ENCODE peak calls at places on chromosome 17, in ten cellular contexts. A is ovary, G is A549, L is transverse colon, P is adrenal gland, M is heart left ventricle, E is upper lobe of left lung, I is sigmoid colon, K is body of pancreas, J is IMR-90. R is an unnamed sample.

GRCh38 chr17:57557363-57557762 is 187.7 kb downstream of the CCDC182 start:
- DNase-seq in J (no peak), E (no peak), K (no peak), G (no peak), L (no peak), I (no peak), A (no peak), M (no peak), P (no peak), R (no peak)

GRCh38 chr17:21108651-21109050 is 18.1 kb upstream of the DHRS7B start:
- DNase-seq in A (no peak), L (no peak), I (no peak), M (no peak), P (no peak), G (no peak), K (no peak), J (no peak), E (no peak), R (no peak)

GRCh38 chr17:63629627-63630026 is 7.4 kb downstream of the MAP3K3 start:
- DNase-seq in M (no peak), J (no peak), E (no peak), P (no peak), A (no peak), L (no peak), G (no peak), I (no peak), K (no peak), R (no peak)

GRCh38 chr17:77215281-77215680 is 74.5 kb downstream of the SEC14L1 start:
- DNase-seq in G (no peak), E (no peak), P (no peak), A (no peak), J (no peak), L (no peak), I (peak), M (no peak), K (no peak), R (no peak)

GRCh38 chr17:73802314-73802713 is 158.1 kb upstream of the SDK2 start:
- DNase-seq in K (no peak), A (no peak), L (no peak), P (peak), E (no peak), G (no peak), I (no peak), M (no peak), J (no peak), R (no peak)

GRCh38 chr17:71273451-71273850 is 847.4 kb upstream of the SOX9 start:
- DNase-seq in E (no peak), I (no peak), A (no peak), P (no peak), M (no peak), G (no peak), J (no peak), K (no peak), L (no peak), R (no peak)

GRCh38 chr17:7951143-7951792 is 19.3 kb downstream of the CNTROB start:
- DNase-seq in I (no peak), A (no peak), M (no peak), P (no peak), G (no peak), K (no peak), J (no peak), E (no peak), L (no peak), R (no peak)

GRCh38 chr17:71084219-71084618 is 914.9 kb downstream of the KCNJ2 start:
- DNase-seq in P (peak), E (peak), I (no peak), J (peak), L (peak), K (peak), A (no peak), M (no peak), G (peak), R (no peak)

GRCh38 chr17:43125967-43126910 is 1.1 kb upstream of the BRCA1 start:
- DNase-seq in P (peak), A (peak), K (no peak), G (no peak), J (no peak), L (peak), M (no peak), I (peak), E (no peak), R (no peak)

GRCh38 chr17:22128723-22129122 is 436.4 kb downstream of the KCNJ18 start:
- DNase-seq in K (no peak), G (no peak), L (no peak), M (no peak), A (no peak), E (no peak), P (no peak), I (no peak), J (no peak), R (no peak)

GRCh38 chr17:66459811-66460270 is 157.4 kb downstream of the PRKCA start:
- DNase-seq in J (peak), M (peak), P (peak), I (peak), A (peak), G (peak), E (peak), K (no peak), L (peak), R (peak)

GRCh38 chr17:36682804-36683203 is 81.4 kb downstream of the MRM1 start:
- DNase-seq in E (no peak), A (no peak), K (no peak), P (no peak), G (no peak), L (no peak), J (no peak), M (no peak), I (no peak), R (no peak)

GRCh38 chr17:7479139-7479388 is 367 bp downstream of the ZBTB4 start:
- DNase-seq in J (no peak), M (no peak), I (no peak), E (no peak), A (no peak), K (no peak), L (no peak), G (no peak), P (no peak), R (no peak)

GRCh38 chr17:48503747-48504146 is 27.1 kb downstream of the HOXB1 start:
- DNase-seq in K (no peak), M (no peak), E (no peak), L (no peak), A (no peak), P (no peak), J (peak), G (no peak), I (no peak), R (no peak)

GRCh38 chr17:29734640-29735039 is 111.9 kb upstream of the CORO6 start:
- DNase-seq in M (no peak), G (no peak), J (peak), A (no peak), I (no peak), P (no peak), E (no peak), L (no peak), K (no peak), R (no peak)

GRCh38 chr17:68048996-68049395 is 13.5 kb downstream of the KPNA2 start:
- DNase-seq in G (peak), I (no peak), P (peak), M (no peak), E (no peak), K (no peak), A (no peak), J (no peak), L (no peak), R (no peak)

GRCh38 chr17:78985395-78985794 is 5.7 kb upstream of the LGALS3BP start:
- DNase-seq in G (no peak), A (no peak), P (no peak), J (no peak), L (no peak), E (no peak), K (no peak), M (no peak), I (no peak), R (no peak)

GRCh38 chr17:78990349-78991016 is 10.8 kb upstream of the LGALS3BP start:
- DNase-seq in P (no peak), E (no peak), J (no peak), A (peak), K (no peak), L (peak), I (peak), G (no peak), M (peak), R (no peak)

GRCh38 chr17:78988152-78988551 is 8.4 kb upstream of the LGALS3BP start:
- DNase-seq in L (no peak), A (no peak), K (no peak), J (no peak), M (peak), E (no peak), P (no peak), I (no peak), G (no peak), R (no peak)

GRCh38 chr17:78981010-78981888 is 1.5 kb upstream of the LGALS3BP start:
- DNase-seq in I (no peak), E (no peak), G (no peak), L (no peak), A (no peak), P (no peak), J (no peak), K (no peak), M (no peak), R (no peak)

GRCh38 chr17:78986048-78986648 is 6.4 kb upstream of the LGALS3BP start:
- DNase-seq in J (peak), A (no peak), G (peak), I (no peak), L (peak), E (peak), K (peak), M (peak), P (peak), R (no peak)
- TF ChIP-seq POLR2A in J (no peak), A (no peak), G (no peak), I (no peak), L (peak), E (no peak), K (no peak), M (no peak), P (peak), R (no peak)

GRCh38 chr17:83082899-83083367 is 3.5 kb downstream of the METRNL start:
- DNase-seq in P (no peak), G (no peak), K (no peak), M (no peak), I (no peak), J (no peak), A (no peak), L (no peak), E (no peak), R (no peak)
- H3K27ac ChIP-seq in P (peak), G (peak), K (peak), M (peak), I (peak), J (peak), A (no peak), L (peak), E (peak), R (peak)

GRCh38 chr17:8965394-8966168 is at the start of gene PIK3R5:
- DNase-seq in K (peak), I (no peak), M (peak), P (no peak), J (no peak), E (peak), A (peak), G (no peak), L (peak), R (peak)
- H3K4me3 ChIP-seq in K (no peak), I (peak), M (peak), P (no peak), J (no peak), E (peak), A (peak), G (no peak), L (peak), R (peak)

GRCh38 chr17:44209786-44210341 is 9.6 kb downstream of the UBTF start:
- DNase-seq in K (no peak), G (no peak), J (peak), M (no peak), A (no peak), P (no peak), I (no peak), E (no peak), L (no peak), R (no peak)

GRCh38 chr17:44212507-44213402 is 6.7 kb downstream of the UBTF start:
- DNase-seq in L (no peak), J (no peak), M (no peak), P (no peak), G (no peak), E (no peak), I (no peak), K (no peak), A (no peak), R (no peak)

GRCh38 chr17:44211281-44212265 is 7.9 kb downstream of the UBTF start:
- DNase-seq in J (no peak), I (no peak), P (no peak), E (no peak), M (no peak), L (no peak), G (no peak), K (no peak), A (no peak), R (no peak)

GRCh38 chr17:44213403-44214229 is 5.9 kb downstream of the UBTF start:
- DNase-seq in L (no peak), M (no peak), A (no peak), G (no peak), P (no peak), I (no peak), K (no peak), E (no peak), J (no peak), R (no peak)

GRCh38 chr17:44210342-44211192 is 8.9 kb downstream of the UBTF start:
- DNase-seq in K (peak), P (peak), G (peak), L (peak), A (peak), M (peak), I (peak), E (peak), J (peak), R (peak)
- TF ChIP-seq POLR2A in K (peak), P (peak), G (no peak), L (no peak), A (peak), M (peak), I (no peak), E (no peak), J (peak), R (peak)

DNA sequence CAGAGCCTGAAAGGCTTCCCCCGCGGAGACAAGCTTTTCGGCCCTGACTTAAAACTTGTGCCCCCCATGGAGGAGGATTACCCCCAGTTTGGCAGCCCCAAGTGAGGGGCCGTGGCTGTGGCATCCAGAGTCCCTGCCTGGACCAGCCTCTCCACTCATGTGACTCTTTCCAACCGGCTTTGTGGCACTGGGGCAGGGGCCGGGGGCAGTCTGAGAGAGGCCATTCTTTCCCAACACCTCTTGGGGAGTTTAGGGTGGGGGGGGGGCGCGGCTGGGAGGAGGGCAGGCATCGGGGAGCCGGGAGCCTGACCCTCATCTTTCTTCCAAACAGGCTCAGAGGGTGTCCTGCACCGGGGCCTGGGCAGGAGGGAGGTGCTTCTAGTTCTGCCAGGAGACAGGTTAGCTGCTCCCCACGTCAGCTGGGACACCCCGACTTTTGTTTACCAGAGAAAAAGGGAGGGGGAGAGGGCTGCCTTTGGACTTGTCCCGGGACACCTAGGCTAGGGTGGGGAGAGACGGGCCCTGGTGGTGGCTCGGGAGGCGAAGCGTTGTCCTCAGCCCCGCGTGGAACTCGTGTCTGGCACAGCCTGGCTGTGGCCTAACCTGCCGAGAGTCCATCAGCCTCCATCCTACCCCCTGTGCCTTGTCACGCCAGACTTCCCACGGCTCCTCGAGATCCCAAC is 7.3 kb upstream of the SERPINF1 start:
- DNase-seq in L (no peak), K (no peak), I (no peak), M (no peak), P (no peak), J (no peak), G (no peak), A (no peak), E (no peak), R (no peak)
- H3K27ac ChIP-seq in L (no peak), K (no peak), I (no peak), M (no peak), P (no peak), J (no peak), G (peak), A (no peak), E (no peak), R (no peak)

DNA sequence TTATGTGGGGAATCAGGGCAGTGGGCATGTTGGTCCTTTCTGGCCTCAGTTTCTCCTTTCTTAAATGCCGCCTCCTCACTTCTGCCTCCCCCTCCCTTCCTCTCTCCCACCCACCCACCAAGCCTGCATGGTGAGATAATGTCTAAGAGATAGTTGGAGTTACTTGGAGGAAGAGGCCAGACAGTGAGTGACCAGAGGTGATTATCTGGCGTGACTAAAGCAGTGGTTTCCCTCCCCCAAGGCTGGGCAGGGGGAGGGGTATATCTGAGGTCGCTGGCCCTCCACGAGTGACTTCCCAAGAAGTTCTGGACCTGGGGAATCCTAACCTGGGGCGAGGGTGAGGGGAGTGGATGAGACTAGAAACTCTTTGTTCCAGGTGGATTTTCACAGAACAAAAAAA is 31.6 kb upstream of the TAC4 start:
- DNase-seq in P (no peak), I (no peak), K (no peak), G (no peak), L (no peak), M (no peak), A (no peak), E (no peak), J (no peak), R (no peak)
- H3K4me3 ChIP-seq in P (no peak), I (no peak), K (no peak), G (no peak), L (no peak), M (no peak), A (no peak), E (no peak), J (no peak), R (no peak)

GRCh38 chr17:40093005-40093579 is 7.3 kb downstream of the NR1D1 start:
- DNase-seq in G (no peak), P (no peak), E (no peak), L (no peak), M (no peak), J (no peak), I (no peak), K (no peak), A (peak), R (no peak)
- TF ChIP-seq POLR2A in G (no peak), P (no peak), E (no peak), L (no peak), M (no peak), J (no peak), I (no peak), K (no peak), A (no peak), R (no peak)

GRCh38 chr17:17520599-17521232 is 24.5 kb upstream of the RASD1 start:
- DNase-seq in P (no peak), I (no peak), E (no peak), A (no peak), J (no peak), G (no peak), L (no peak), M (no peak), K (no peak), R (no peak)
- H3K27ac ChIP-seq in P (no peak), I (no peak), E (no peak), A (no peak), J (no peak), G (no peak), L (no peak), M (no peak), K (no peak), R (no peak)

GRCh38 chr17:74862108-74862901 is 2.6 kb upstream of the GRIN2C start:
- DNase-seq in P (peak), L (peak), G (peak), A (peak), E (peak), I (peak), K (peak), M (peak), J (peak), R (peak)

GRCh38 chr17:74862919-74863318 is 3.2 kb upstream of the GRIN2C start:
- DNase-seq in J (no peak), P (no peak), I (no peak), G (no peak), M (no peak), L (no peak), A (no peak), E (no peak), K (no peak), R (no peak)

GRCh38 chr17:74860229-74860998 is 729 bp upstream of the GRIN2C start:
- DNase-seq in L (no peak), J (no peak), K (no peak), E (no peak), P (no peak), G (no peak), A (no peak), I (no peak), M (no peak), R (no peak)

GRCh38 chr17:74860999-74861553 is 1.4 kb upstream of the GRIN2C start:
- DNase-seq in M (no peak), E (no peak), K (no peak), I (no peak), A (no peak), P (no peak), G (no peak), J (no peak), L (no peak), R (no peak)

DNA sequence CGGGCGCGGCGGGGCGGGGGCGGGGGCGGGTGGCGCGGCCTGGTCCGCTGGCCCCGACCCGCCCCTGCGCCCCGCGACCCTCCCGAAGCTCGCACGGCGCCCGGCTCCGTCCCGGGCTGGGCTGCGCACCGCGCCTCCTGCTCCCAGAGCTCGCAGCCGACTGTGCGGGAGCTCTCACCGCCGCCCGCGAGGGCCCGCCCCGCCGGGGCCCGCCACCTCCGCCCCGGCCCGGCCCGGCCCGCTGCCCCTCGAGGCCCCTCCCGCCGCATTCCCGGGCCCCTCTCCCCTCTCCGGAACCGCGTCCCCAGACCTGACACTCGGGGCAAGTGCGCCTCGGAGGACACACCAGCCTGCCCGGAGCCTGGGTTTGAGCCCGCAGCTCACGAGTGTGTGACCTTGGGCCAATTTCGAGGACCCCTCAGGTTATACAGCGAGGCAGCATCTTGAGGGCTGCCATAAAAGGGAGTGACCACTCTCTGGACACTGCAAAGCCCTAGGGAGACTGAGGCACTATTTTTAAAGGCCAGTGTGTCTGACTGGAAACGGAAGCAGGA is 1.9 kb upstream of the GRIN2C start:
- DNase-seq in M (no peak), K (no peak), L (no peak), E (no peak), I (no peak), P (no peak), J (no peak), A (peak), G (no peak), R (no peak)
- H3K4me3 ChIP-seq in M (no peak), K (no peak), L (no peak), E (peak), I (peak), P (no peak), J (no peak), A (no peak), G (peak), R (no peak)

R was measured in Peyer's patch.